ENCODE peak calls at places on chromosomes 6 and 20, in nine cellular contexts. W is cardiac fibroblast, R is gastrocnemius medialis, C is pancreas, O is uterus, Y is nephron progenitor cell, Z is IMR-90, G is GM12865, L is prostate gland. A is an unnamed sample.
A peak's percentile ranks its signal among the peaks of the same experiment; 100 is the strongest.

GRCh38 chr6:105359419-105360366 is 43.2 kb downstream of the PREP start:
- DNase-seq in W (peak; percentile 95), R (no peak), C (no peak), O (no peak), Y (no peak), Z (peak; percentile 96), G (peak; percentile 26), L (no peak), A (no peak)

GRCh38 chr20:36951977-36952738 is 650 bp upstream of the SAMHD1 start:
- DNase-seq in W (no peak), R (no peak), C (no peak), O (no peak), Y (no peak), Z (no peak), G (no peak), L (no peak), A (no peak)

GRCh38 chr6:74925683-74926082 is 280.2 kb downstream of the COL12A1 start:
- DNase-seq in W (no peak), R (no peak), C (no peak), O (no peak), Y (no peak), Z (no peak), G (peak; percentile 24), L (no peak), A (no peak)

GRCh38 chr6:98832282-98833100 is 1.9 kb upstream of the POU3F2 start:
- DNase-seq in W (peak; percentile 89), R (no peak), C (peak; percentile 60), O (peak; percentile 37), Y (peak; percentile 58), Z (peak; percentile 74), G (no peak), L (no peak), A (peak; percentile 65)

GRCh38 chr6:54366647-54367327 is 58.5 kb downstream of the TINAG start:
- DNase-seq in W (peak; percentile 28), R (no peak), C (no peak), O (no peak), Y (no peak), Z (peak; percentile 56), G (no peak), L (no peak), A (no peak)

GRCh38 chr6:109816452-109817374 is 125.6 kb downstream of the FIG4 start:
- DNase-seq in W (no peak), R (no peak), C (no peak), O (no peak), Y (no peak), Z (no peak), G (no peak), L (peak; percentile 14), A (no peak)

GRCh38 chr6:3088853-3089445 is 20.7 kb downstream of the RIPK1 start:
- DNase-seq in W (no peak), R (no peak), C (no peak), O (peak; percentile 30), Y (no peak), Z (peak; percentile 11), G (no peak), L (no peak), A (no peak)

GRCh38 chr20:60483371-60483770 is 525.1 kb downstream of the CDH26 start:
- DNase-seq in W (no peak), R (no peak), C (no peak), O (no peak), Y (no peak), Z (no peak), G (no peak), L (no peak), A (no peak)

GRCh38 chr6:108115598-108116058 is 41.1 kb upstream of the OSTM1 start:
- DNase-seq in W (peak; percentile 55), R (no peak), C (peak; percentile 73), O (no peak), Y (peak; percentile 41), Z (peak; percentile 11), G (peak; percentile 35), L (no peak), A (peak; percentile 26)

GRCh38 chr6:119241124-119241491 is 108.5 kb downstream of the MAN1A1 start:
- DNase-seq in W (peak; percentile 43), R (no peak), C (no peak), O (no peak), Y (no peak), Z (peak; percentile 59), G (peak; percentile 1), L (no peak), A (no peak)

GRCh38 chr6:74607468-74607867 is 598.4 kb downstream of the COL12A1 start:
- DNase-seq in W (no peak), R (no peak), C (no peak), O (no peak), Y (no peak), Z (no peak), G (no peak), L (no peak), A (no peak)

GRCh38 chr20:1827974-1828785 is 67.0 kb upstream of the SIRPA start:
- DNase-seq in W (peak; percentile 68), R (peak; percentile 20), C (peak; percentile 64), O (no peak), Y (no peak), Z (no peak), G (no peak), L (peak; percentile 62), A (no peak)

GRCh38 chr6:76026101-76026500 is 46.4 kb downstream of the IMPG1 start:
- DNase-seq in W (peak; percentile 10), R (no peak), C (no peak), O (no peak), Y (peak; percentile 36), Z (no peak), G (no peak), L (no peak), A (no peak)

GRCh38 chr6:111347589-111347988 is 135.4 kb downstream of the REV3L start:
- DNase-seq in W (no peak), R (no peak), C (no peak), O (no peak), Y (no peak), Z (no peak), G (no peak), L (no peak), A (no peak)

GRCh38 chr20:46979603-46980241 is 85.1 kb downstream of the EYA2 start:
- DNase-seq in W (no peak), R (no peak), C (no peak), O (no peak), Y (no peak), Z (no peak), G (peak; percentile 39), L (no peak), A (no peak)

GRCh38 chr20:45406260-45407066 is 1.6 kb upstream of the DBNDD2 start:
- DNase-seq in W (peak; percentile 47), R (peak; percentile 62), C (peak; percentile 88), O (peak; percentile 78), Y (peak; percentile 77), Z (no peak), G (no peak), L (peak; percentile 63), A (peak; percentile 94)

GRCh38 chr6:51569594-51569993 is 517.8 kb downstream of the PKHD1 start:
- DNase-seq in W (no peak), R (no peak), C (no peak), O (no peak), Y (no peak), Z (no peak), G (peak; percentile 9), L (no peak), A (no peak)
- TF ChIP-seq CTCF in W (no peak), R (no peak), C (no peak), O (no peak), Y (no peak), Z (no peak), G (peak; percentile 2), L (no peak), A (no peak)

GRCh38 chr6:33583591-33584155 is 3.6 kb upstream of the BAK1 start:
- DNase-seq in W (no peak), R (no peak), C (no peak), O (no peak), Y (peak; percentile 47), Z (no peak), G (no peak), L (no peak), A (no peak)
- TF ChIP-seq CTCF in W (peak; percentile 54), R (no peak), C (no peak), O (no peak), Y (peak; percentile 31), Z (peak; percentile 32), G (peak; percentile 39), L (no peak), A (no peak)

GRCh38 chr6:80105972-80106417 is 476 bp upstream of the BCKDHB start:
- DNase-seq in W (no peak), R (no peak), C (no peak), O (no peak), Y (no peak), Z (no peak), G (no peak), L (no peak), A (no peak)
- TF ChIP-seq CTCF in W (no peak), R (no peak), C (no peak), O (no peak), Y (no peak), Z (no peak), G (no peak), L (no peak), A (no peak)

GRCh38 chr20:8019998-8020247 is 362 bp upstream of the TMX4 start:
- DNase-seq in W (no peak), R (no peak), C (no peak), O (no peak), Y (no peak), Z (no peak), G (peak; percentile 5), L (no peak), A (no peak)

GRCh38 chr20:8021541-8022269 is 2.1 kb upstream of the TMX4 start:
- DNase-seq in W (peak; percentile 46), R (no peak), C (no peak), O (no peak), Y (no peak), Z (no peak), G (no peak), L (no peak), A (no peak)

GRCh38 chr20:8020314-8021079 is 936 bp upstream of the TMX4 start:
- DNase-seq in W (no peak), R (no peak), C (no peak), O (no peak), Y (no peak), Z (no peak), G (peak; percentile 76), L (no peak), A (no peak)

GRCh38 chr20:8018928-8019177 is 708 bp downstream of the TMX4 start:
- DNase-seq in W (peak; percentile 57), R (no peak), C (no peak), O (no peak), Y (no peak), Z (peak; percentile 15), G (no peak), L (no peak), A (no peak)

DNA sequence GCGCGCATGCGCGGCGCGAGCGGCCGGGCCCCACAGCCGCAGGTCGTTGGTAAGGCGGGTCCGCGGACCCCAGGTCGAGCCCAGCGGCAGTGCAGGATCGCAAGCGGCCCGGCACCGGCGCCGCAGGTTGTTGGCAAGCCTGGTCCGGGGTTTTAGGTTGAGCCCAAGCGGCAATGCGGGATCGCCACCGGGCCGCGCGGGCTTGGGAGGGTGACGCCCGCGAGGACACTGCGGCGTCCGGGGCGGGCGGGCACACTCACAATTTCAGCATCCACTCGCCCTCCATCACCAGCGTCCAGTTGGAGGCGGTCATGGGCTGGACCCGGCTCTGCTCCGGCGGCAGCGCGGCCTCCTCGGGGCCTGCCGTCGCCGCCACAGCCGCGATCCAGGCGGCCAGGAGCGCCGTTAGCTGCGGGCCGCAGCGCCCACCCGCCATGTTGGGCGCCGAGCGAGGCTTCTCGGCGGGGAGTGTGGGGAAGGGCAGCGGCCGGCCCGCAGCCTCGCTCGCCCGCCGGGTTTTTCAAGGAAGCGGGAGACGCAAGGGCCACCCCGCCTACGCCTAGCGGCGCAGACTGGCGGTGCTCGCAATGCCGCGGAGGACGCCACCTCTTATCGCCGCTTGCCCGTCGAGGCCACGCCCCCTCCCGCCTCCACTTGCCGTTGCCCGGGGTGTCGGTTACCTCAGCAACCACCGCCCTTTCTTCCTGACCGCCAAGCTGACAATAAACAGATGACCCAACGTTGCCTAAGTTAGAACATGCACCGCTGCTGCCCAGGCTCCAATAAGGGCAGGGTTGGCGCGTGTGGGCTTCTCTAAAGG is at the start of gene TMX4:
- DNase-seq in W (peak; percentile 97), R (peak; percentile 97), C (peak; percentile 99), O (peak; percentile 96), Y (peak; percentile 98), Z (peak; percentile 94), G (peak; percentile 97), L (peak; percentile 98), A (peak; percentile 97)
- TF ChIP-seq CTCF in W (peak; percentile 22), R (peak; percentile 74), C (peak; percentile 23), O (peak; percentile 28), Y (peak; percentile 22), Z (peak; percentile 28), G (no peak), L (peak; percentile 67), A (peak; percentile 70)